ENCODE peak calls at places on chromosomes 4 and X, in nine cellular contexts. A is astrocyte, X is mucosa of descending colon, K is AG09319, N is BJ, U is lower lobe of right lung, Q is progenitor cell of endocrine pancreas, C is fibroblast of pulmonary artery, P is NB4. R is an unnamed sample.

GRCh38 chr4:91592125-91592524 is 711.6 kb upstream of the GRID2 start:
- DNase-seq in X (no peak), N (no peak), C (no peak), P (no peak), A (no peak), K (no peak), Q (no peak), U (no peak), R (no peak)

GRCh38 chrX:87621697-87622096 is 104.1 kb downstream of the KLHL4 start:
- DNase-seq in C (peak), K (no peak), A (peak), X (no peak), U (no peak), Q (no peak), N (no peak), P (no peak), R (no peak)

GRCh38 chr4:121555315-121556107 is 141.3 kb downstream of the ANXA5 start:
- DNase-seq in K (no peak), X (no peak), P (no peak), N (no peak), U (no peak), Q (no peak), A (no peak), C (peak), R (no peak)

GRCh38 chr4:6509587-6509986 is 37.2 kb upstream of the PPP2R2C start:
- DNase-seq in A (no peak), P (no peak), U (no peak), Q (no peak), C (no peak), X (no peak), N (no peak), K (no peak), R (no peak)

GRCh38 chrX:11666180-11666579 is 460 bp upstream of the ARHGAP6 start:
- DNase-seq in Q (no peak), A (no peak), K (no peak), N (no peak), X (no peak), U (no peak), C (no peak), P (no peak), R (no peak)

GRCh38 chr4:2443986-2444740 is 24.7 kb upstream of the RNF4 start:
- DNase-seq in C (no peak), U (no peak), Q (no peak), N (no peak), P (no peak), X (no peak), K (no peak), A (no peak), R (no peak)

GRCh38 chrX:150303386-150304097 is 59.6 kb upstream of the MAMLD1 start:
- DNase-seq in N (no peak), A (no peak), X (no peak), U (no peak), K (no peak), P (no peak), C (no peak), Q (no peak), R (no peak)

GRCh38 chr4:19224820-19225219 is 1026.9 kb upstream of the SLIT2 start:
- DNase-seq in C (peak), P (peak), Q (no peak), X (no peak), A (no peak), N (no peak), K (peak), U (no peak), R (no peak)

GRCh38 chrX:19543951-19544359 is 28.6 kb upstream of the MAP3K15 start:
- DNase-seq in Q (no peak), C (no peak), A (no peak), K (no peak), X (no peak), P (no peak), N (no peak), U (no peak), R (no peak)

GRCh38 chr4:3864736-3865721 is 98.8 kb downstream of the ADRA2C start:
- DNase-seq in Q (no peak), C (no peak), P (no peak), X (no peak), U (peak), K (no peak), A (no peak), N (no peak), R (peak)

GRCh38 chr4:161132715-161133425 is 1030.9 kb downstream of the FSTL5 start:
- DNase-seq in C (no peak), A (no peak), N (no peak), U (no peak), Q (no peak), K (no peak), P (no peak), X (no peak), R (no peak)

GRCh38 chr4:52873861-52874343 is 11.8 kb downstream of the RASL11B start:
- DNase-seq in X (peak), A (peak), K (no peak), N (no peak), P (no peak), C (peak), Q (no peak), U (no peak), R (no peak)

GRCh38 chr4:8028884-8029568 is 89.4 kb upstream of the AFAP1 start:
- DNase-seq in C (no peak), N (no peak), P (no peak), A (no peak), K (no peak), U (no peak), Q (no peak), X (no peak), R (no peak)

GRCh38 chrX:8405631-8406030 is 59.0 kb upstream of the VCX3B start:
- DNase-seq in X (no peak), A (peak), C (no peak), Q (no peak), N (no peak), K (no peak), P (peak), U (no peak), R (no peak)

GRCh38 chr4:105126311-105127153 is 20.1 kb upstream of the TET2 start:
- DNase-seq in A (peak), Q (no peak), K (no peak), P (no peak), N (no peak), X (no peak), C (peak), U (no peak), R (no peak)

GRCh38 chr4:121728798-121729226 is 32.0 kb upstream of the ANXA5 start:
- DNase-seq in C (peak), X (no peak), A (peak), Q (no peak), P (no peak), K (no peak), N (no peak), U (no peak), R (no peak)

GRCh38 chr4:176425035-176425434 is 105.3 kb downstream of the SPCS3 start:
- DNase-seq in X (no peak), Q (no peak), C (peak), K (no peak), P (no peak), U (no peak), A (peak), N (no peak), R (no peak)

GRCh38 chrX:153969904-153970397 is 1.7 kb downstream of the HCFC1 start:
- DNase-seq in U (no peak), X (no peak), P (no peak), C (peak), Q (no peak), A (peak), N (no peak), K (no peak), R (no peak)

GRCh38 chr4:183434264-183435045 is 10.0 kb upstream of the CDKN2AIP start:
- DNase-seq in A (no peak), C (no peak), X (no peak), Q (no peak), K (no peak), P (no peak), U (no peak), N (no peak), R (no peak)

GRCh38 chr4:87622303-87622702 is 14.0 kb downstream of the DSPP start:
- DNase-seq in C (no peak), K (no peak), X (no peak), A (no peak), U (no peak), N (no peak), P (no peak), Q (no peak), R (no peak)

GRCh38 chrX:10902001-10902400 is 209.1 kb upstream of the HCCS start:
- DNase-seq in A (peak), K (no peak), X (no peak), C (peak), P (no peak), U (no peak), Q (no peak), N (no peak), R (no peak)

GRCh38 chrX:12984629-12985303 is 9.9 kb downstream of the TMSB4X start:
- DNase-seq in Q (no peak), N (no peak), P (peak), A (peak), X (peak), K (no peak), C (peak), U (no peak), R (no peak)

GRCh38 chr4:120858776-120859175 is 63.8 kb downstream of the PRDM5 start:
- DNase-seq in A (no peak), P (no peak), C (peak), N (no peak), U (no peak), K (no peak), X (no peak), Q (no peak), R (no peak)

GRCh38 chrX:81238166-81238565 is 36.3 kb downstream of the SH3BGRL start:
- DNase-seq in K (no peak), N (no peak), A (no peak), U (no peak), Q (no peak), C (no peak), P (no peak), X (no peak), R (peak)

GRCh38 chrX:40581333-40581910 is 652 bp downstream of the ATP6AP2 start:
- DNase-seq in A (peak), P (peak), U (no peak), C (peak), N (no peak), Q (no peak), K (no peak), X (no peak), R (no peak)

GRCh38 chr4:151874328-151874727 is 113.5 kb upstream of the GATB start:
- DNase-seq in Q (no peak), N (no peak), X (no peak), A (no peak), U (no peak), K (no peak), C (no peak), P (no peak), R (no peak)

GRCh38 chr4:119598521-119598920 is 30.1 kb downstream of the PDE5A start:
- DNase-seq in K (no peak), N (no peak), U (no peak), C (no peak), P (no peak), X (peak), A (no peak), Q (no peak), R (no peak)

GRCh38 chr4:45147866-45148265 is 421.5 kb upstream of the GNPDA2 start:
- DNase-seq in K (no peak), Q (no peak), A (peak), N (no peak), P (no peak), C (peak), U (no peak), X (no peak), R (no peak)

GRCh38 chrX:148574247-148574973 is 74.0 kb downstream of the AFF2 start:
- DNase-seq in C (no peak), Q (no peak), K (no peak), N (no peak), P (no peak), X (no peak), U (no peak), A (peak), R (no peak)

GRCh38 chr4:83961575-83961974 is 425.7 kb downstream of the GPAT3 start:
- DNase-seq in P (peak), C (peak), N (no peak), A (peak), U (no peak), Q (no peak), X (no peak), K (no peak), R (no peak)

GRCh38 chr4:120865985-120866384 is 56.5 kb downstream of the PRDM5 start:
- DNase-seq in K (no peak), U (no peak), N (no peak), A (peak), P (no peak), Q (no peak), X (no peak), C (no peak), R (no peak)

GRCh38 chr4:98150092-98150761 is 7.0 kb upstream of the STPG2 start:
- DNase-seq in A (no peak), N (no peak), U (no peak), P (peak), Q (no peak), C (peak), X (no peak), K (no peak), R (no peak)
- TF ChIP-seq CTCF in A (peak), N (no peak), U (no peak), P (no peak), Q (peak), C (peak), X (no peak), K (peak), R (peak)

DNA sequence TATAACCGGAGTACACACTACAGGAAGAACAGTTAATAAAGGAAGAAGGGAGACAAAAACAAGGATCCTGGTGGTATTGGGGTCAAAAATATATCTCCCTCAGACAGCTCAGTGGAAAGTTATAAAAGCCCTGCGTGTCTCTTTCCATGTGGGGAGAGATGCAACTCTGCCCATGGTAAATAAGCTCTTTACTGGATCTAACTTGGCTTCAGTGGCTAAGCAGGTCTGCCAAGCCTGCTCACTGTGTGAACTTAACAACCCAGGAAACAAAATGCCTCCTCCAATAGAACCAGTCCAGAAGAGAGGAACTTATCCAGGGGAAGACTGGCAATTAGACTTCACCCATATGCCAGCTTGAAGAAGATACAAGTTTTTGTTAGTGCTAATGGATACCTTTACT is 17.0 kb upstream of the ZNF280C start:
- DNase-seq in K (no peak), C (no peak), N (no peak), Q (no peak), P (no peak), A (no peak), X (no peak), U (no peak), R (no peak)
- TF ChIP-seq CTCF in K (no peak), C (no peak), N (no peak), Q (no peak), P (no peak), A (no peak), X (no peak), U (no peak), R (no peak)

DNA sequence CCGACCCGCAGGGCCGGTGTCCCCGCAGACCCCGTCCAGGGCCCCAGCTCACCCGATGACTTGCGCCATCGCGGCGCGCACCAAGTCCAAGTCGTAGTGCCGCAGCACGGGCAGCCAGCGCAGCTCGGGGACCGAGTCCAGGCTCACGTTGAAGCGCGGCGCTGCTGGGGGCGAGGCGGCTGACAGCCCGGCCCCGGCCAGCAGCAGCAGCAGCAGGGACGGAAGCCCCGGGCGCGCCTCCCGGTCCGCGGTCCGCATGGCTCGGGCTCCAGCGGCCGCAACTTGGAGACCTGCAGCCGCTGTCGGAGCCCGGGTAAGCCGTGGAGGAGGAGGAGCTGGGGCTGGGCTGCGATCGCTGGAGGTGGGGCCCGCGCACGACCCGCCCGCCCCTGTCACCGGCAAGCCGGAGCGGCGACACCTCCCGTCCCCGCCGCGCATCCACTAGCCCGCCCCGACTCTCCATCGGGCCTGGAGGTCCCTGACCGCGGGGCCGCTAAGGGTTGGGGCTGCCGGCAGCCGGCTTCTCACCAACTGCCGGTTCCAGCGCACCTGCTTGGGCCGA is at the start of gene NAAA:
- DNase-seq in C (peak), Q (no peak), U (peak), N (no peak), X (peak), A (peak), K (no peak), P (peak), R (peak)
- TF ChIP-seq CTCF in C (no peak), Q (no peak), U (no peak), N (no peak), X (peak), A (no peak), K (peak), P (no peak), R (no peak)

GRCh38 chr4:163191999-163192398 is 25.3 kb upstream of the NAF1 start:
- DNase-seq in K (no peak), U (no peak), C (peak), P (peak), N (no peak), A (no peak), Q (no peak), X (no peak), R (no peak)
- TF ChIP-seq CTCF in K (peak), U (no peak), C (peak), P (peak), N (peak), A (peak), Q (no peak), X (no peak), R (peak)

DNA sequence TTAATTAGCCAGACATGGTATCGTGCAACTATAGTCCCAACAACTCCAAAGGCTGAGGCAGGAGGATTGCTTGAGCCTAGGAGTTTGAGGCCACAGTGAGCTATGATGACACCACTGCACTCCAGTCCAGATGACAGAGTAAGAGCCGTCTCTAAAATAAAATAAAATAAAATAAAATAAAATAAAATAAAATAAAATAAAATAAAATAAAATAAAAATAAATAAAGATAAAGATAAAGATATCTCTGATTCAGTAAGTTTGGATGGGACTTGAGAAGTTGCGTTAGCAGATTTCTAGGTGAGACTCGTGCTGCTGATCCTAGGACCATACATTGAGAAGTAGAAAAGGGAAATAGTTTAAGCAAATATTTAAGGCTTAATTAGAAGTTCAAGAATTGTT is 254.8 kb upstream of the FAM241A start:
- DNase-seq in U (no peak), Q (no peak), A (no peak), X (no peak), N (no peak), P (no peak), C (no peak), K (no peak), R (no peak)
- TF ChIP-seq CTCF in U (no peak), Q (no peak), A (no peak), X (no peak), N (no peak), P (no peak), C (no peak), K (no peak), R (no peak)

GRCh38 chr4:77415689-77416088 is 189.9 kb upstream of the CXCL13 start:
- DNase-seq in C (no peak), K (no peak), U (no peak), A (no peak), P (no peak), N (no peak), Q (no peak), X (no peak), R (no peak)

DNA sequence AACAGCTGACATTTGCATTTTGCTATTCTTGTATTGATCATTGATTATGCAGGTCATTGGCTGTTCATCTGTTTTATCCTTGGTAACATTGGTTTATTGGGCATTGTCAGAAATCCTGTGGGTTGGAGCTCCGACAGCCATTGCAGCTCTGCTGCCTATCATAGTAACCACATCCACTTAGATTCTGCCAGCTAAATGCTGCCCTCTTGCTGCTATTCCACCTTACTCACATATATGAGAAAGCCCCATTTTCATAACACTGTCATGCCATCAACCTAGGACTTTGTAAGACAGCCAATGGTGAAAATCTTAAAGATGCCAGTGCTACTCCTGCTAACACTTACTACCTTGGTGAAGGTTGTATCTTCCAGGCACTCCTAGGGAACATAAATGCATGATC is 187.3 kb upstream of the CXCL13 start:
- DNase-seq in A (no peak), U (no peak), K (no peak), N (no peak), X (peak), C (peak), Q (no peak), P (peak), R (no peak)
- TF ChIP-seq CTCF in A (no peak), U (no peak), K (peak), N (no peak), X (no peak), C (peak), Q (peak), P (peak), R (peak)

DNA sequence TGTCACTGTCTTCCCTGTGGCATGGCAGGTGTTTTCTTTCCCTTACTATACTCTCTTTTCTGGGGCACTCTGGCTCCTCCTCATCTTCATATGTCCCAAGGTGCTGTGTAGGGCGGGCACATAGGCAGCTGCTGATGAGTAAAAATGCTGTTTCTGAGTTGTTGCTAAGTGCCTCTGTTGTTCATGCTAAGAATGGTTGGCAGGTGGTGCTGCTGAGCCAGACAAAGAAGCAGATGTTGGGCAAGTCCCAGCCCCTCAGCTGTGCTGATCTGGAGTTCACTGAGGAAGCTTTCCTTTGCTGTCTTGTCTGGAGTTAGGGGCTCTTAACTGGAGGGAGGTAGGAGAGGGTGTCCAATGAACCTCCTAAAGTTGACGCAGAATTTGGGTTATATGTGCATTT is 40.6 kb downstream of the HADH start:
- DNase-seq in U (no peak), Q (no peak), N (peak), C (peak), A (peak), P (peak), X (peak), K (no peak), R (no peak)
- TF ChIP-seq CTCF in U (peak), Q (peak), N (peak), C (peak), A (peak), P (peak), X (no peak), K (peak), R (peak)

R was measured in chondrocyte.